ENCODE peak calls at places on chromosomes 11 and 22, in four cellular contexts. H is esophagus squamous epithelium, D is kidney epithelial cell, G is tibial artery. O is an unnamed sample. For H3K36me3, the result is how much of the 10 kb centered on the place peaks cover.

GRCh38 chr11:92687724-92688123 is 281.7 kb upstream of the MTNR1B start:
- DNase-seq in H (no peak), D (no peak), G (no peak), O (no peak)

GRCh38 chr11:35207471-35208403 is 68.8 kb downstream of the CD44 start:
- DNase-seq in H (no peak), D (no peak), G (no peak), O (no peak)

GRCh38 chr11:20962581-20962980 is 293.2 kb downstream of the NELL1 start:
- DNase-seq in H (no peak), D (no peak), G (no peak), O (no peak)

GRCh38 chr22:45202333-45203149 is 38.2 kb downstream of the KIAA0930 start:
- DNase-seq in H (no peak), D (no peak), G (no peak), O (no peak)

GRCh38 chr11:17686185-17686980 is 33.0 kb upstream of the MYOD1 start:
- DNase-seq in H (no peak), D (no peak), G (no peak), O (no peak)

GRCh38 chr11:80727315-80727714 is 1286.5 kb upstream of the TENM4 start:
- DNase-seq in H (no peak), D (no peak), G (no peak), O (no peak)

GRCh38 chr11:10122337-10123197 is 171.5 kb downstream of the SBF2 start:
- DNase-seq in H (no peak), D (peak), G (peak), O (no peak)

GRCh38 chr11:9748361-9748970 is 84.6 kb downstream of the SWAP70 start:
- DNase-seq in H (no peak), D (peak), G (peak), O (peak)

GRCh38 chr22:42920101-42920820 is 63.2 kb upstream of the ARFGAP3 start:
- DNase-seq in H (no peak), D (no peak), G (no peak), O (no peak)

GRCh38 chr11:57499413-57499982 is 16.0 kb downstream of the SLC43A1 start:
- DNase-seq in H (peak), D (peak), G (peak), O (peak)
- H3K4me3 ChIP-seq in H (peak), D (peak), G (peak), O (peak)

DNA sequence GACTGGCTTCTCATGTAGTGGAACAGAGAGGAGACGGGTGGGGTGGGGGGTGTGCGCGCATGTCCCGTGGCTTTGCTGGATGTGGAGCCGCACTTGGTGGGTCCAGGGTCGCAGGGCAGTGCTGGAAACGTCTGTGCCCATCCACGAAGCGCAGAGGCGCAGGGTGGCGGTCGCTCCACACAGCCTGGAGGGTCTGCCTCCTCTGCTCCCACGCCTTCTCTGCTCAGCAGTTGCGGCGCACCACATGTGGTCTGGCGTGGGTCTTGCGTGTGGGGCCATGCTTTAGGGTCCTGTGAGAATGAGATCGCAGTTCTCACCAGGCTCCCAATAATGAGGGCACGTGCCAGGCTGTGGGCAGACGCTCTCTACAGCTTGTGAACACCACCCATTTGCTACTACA is 50.7 kb downstream of the MUC6 start:
- DNase-seq in H (no peak), D (no peak), G (no peak), O (no peak)
- H3K36me3 ChIP-seq in H (half or more), D (under half), G (half or more), O (half or more)

GRCh38 chr22:29184886-29185575 is 20.7 kb upstream of the EMID1 start:
- DNase-seq in H (no peak), D (no peak), G (no peak), O (no peak)
- H3K4me3 ChIP-seq in H (no peak), D (no peak), G (no peak), O (no peak)

DNA sequence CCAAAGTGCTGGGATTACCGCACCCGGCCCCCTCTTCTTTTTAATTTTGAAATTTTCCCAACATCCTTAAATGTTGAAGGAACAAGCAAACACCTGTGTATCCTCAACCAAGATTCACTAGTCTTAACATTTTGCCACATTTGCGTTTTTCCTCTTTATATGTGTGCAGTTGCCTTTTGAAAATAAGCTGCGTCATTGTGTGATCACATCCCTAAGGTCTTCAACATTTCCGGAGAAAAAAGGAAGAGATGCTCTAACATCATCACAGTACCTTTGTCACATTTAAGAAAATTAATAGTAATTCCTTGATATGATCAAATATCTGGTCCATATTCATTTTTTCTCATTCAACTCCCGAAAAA is 7.5 kb downstream of the FADS2 start:
- DNase-seq in H (no peak), D (no peak), G (no peak), O (no peak)
- H3K36me3 ChIP-seq in H (under half), D (under half), G (under half), O (under half)

GRCh38 chr11:60184824-60185511 is 2.1 kb upstream of the MS4A6A start:
- DNase-seq in H (no peak), D (no peak), G (no peak), O (no peak)

GRCh38 chr11:60183595-60184201 is 815 bp upstream of the MS4A6A start:
- DNase-seq in H (no peak), D (no peak), G (peak), O (no peak)

DNA sequence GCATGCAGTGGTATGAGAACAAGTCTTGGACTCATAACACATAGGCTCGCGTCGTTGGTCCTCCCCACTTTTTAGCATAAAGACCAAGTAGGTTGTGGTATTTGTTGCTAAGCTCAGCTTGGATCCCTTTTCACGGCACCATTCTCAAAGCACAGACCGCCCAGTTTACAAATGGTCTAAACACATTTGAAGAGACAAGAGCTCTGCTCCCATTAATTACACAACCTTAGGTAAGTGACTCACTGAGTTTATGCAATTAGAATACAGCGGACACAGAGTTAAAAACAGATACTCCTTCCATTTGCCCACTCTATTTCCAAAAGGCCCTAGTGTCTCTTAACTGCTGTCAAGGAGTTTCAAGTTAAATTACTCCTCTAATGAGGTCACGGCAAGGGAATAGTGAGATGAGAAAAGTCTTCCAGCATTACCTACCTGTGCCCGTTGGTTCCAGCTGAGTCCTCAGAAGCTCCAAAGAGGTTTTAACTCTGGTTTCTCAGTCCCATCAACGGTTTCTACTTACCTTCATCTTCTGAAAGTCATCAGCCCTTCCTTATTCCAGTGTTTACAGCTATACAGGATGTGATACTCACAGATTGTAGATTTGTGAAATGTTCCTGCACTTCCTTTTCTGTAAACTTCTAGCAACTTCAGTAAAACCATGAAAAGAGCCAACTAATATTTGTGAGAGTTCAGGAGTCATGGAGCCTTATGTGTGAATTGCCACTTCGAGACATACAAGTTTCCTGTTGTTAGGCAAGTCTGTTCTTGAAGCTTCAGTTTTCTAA is at the start of gene MS4A6A:
- DNase-seq in H (no peak), D (no peak), G (no peak), O (no peak)
- H3K4me3 ChIP-seq in H (peak), D (no peak), G (peak), O (no peak)

GRCh38 chr11:77387701-77388100 is 86.2 kb downstream of the PAK1 start:
- DNase-seq in H (no peak), D (no peak), G (no peak), O (no peak)
- H3K36me3 ChIP-seq in H (under half), D (under half), G (under half), O (under half)

GRCh38 chr11:107834995-107835394 is 23.6 kb downstream of the SLC35F2 start:
- DNase-seq in H (no peak), D (no peak), G (no peak), O (no peak)

GRCh38 chr11:107840120-107840479 is 18.5 kb downstream of the SLC35F2 start:
- DNase-seq in H (no peak), D (peak), G (peak), O (no peak)

GRCh38 chr11:107830915-107831540 is 27.6 kb downstream of the SLC35F2 start:
- DNase-seq in H (no peak), D (no peak), G (no peak), O (no peak)

DNA sequence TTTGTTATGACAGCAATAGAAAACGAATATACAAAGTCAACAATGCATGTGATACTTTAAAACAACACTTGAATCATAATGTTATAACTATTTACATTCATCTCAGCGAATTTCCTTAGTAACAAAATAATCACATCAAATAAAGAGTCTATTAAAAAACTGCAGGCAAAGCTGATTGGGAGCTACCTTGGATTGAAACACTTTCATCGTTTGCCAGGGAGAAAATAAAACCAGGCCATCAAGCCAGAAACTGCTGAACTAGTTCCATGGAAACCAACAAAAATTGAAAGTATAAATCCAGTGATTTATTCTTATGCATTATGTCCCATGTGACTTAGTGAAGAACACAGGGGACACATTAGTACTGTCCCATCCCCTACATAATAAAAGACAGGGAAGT is 21.8 kb downstream of the SLC35F2 start:
- DNase-seq in H (no peak), D (no peak), G (no peak), O (no peak)
- H3K4me3 ChIP-seq in H (no peak), D (no peak), G (no peak), O (no peak)

GRCh38 chr22:29275819-29276565 is 7.9 kb downstream of the EWSR1 start:
- DNase-seq in H (no peak), D (no peak), G (no peak), O (no peak)

GRCh38 chr22:29275167-29275566 is 7.1 kb downstream of the EWSR1 start:
- DNase-seq in H (no peak), D (no peak), G (no peak), O (no peak)

GRCh38 chr22:29272624-29273023 is 4.6 kb downstream of the EWSR1 start:
- DNase-seq in H (no peak), D (no peak), G (no peak), O (no peak)

DNA sequence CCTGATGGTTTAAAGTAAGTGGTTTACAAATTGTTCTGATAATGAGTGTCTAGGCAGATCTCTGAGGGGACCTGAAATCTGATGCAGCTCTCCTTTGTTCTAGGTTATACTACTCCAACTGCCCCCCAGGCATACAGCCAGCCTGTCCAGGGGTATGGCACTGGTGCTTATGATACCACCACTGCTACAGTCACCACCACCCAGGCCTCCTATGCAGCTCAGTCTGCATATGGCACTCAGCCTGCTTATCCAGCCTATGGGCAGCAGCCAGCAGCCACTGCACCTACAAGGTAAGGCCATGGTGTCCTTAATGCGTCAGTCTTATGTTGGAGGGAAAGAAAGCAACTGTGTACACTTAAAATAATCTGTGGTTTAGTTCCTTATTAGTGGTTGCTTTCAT is 9.9 kb downstream of the EWSR1 start:
- DNase-seq in H (no peak), D (no peak), G (no peak), O (no peak)
- H3K36me3 ChIP-seq in H (half or more), D (under half), G (half or more), O (half or more)

GRCh38 chr22:19889951-19890350 is 35.3 kb upstream of the GNB1L start:
- DNase-seq in H (no peak), D (no peak), G (no peak), O (no peak)

GRCh38 chr22:19892925-19893324 is 38.3 kb upstream of the GNB1L start:
- DNase-seq in H (no peak), D (no peak), G (no peak), O (no peak)

GRCh38 chr22:19890502-19891349 is 36.1 kb upstream of the GNB1L start:
- DNase-seq in H (no peak), D (no peak), G (no peak), O (no peak)

GRCh38 chr22:19892249-19892879 is 37.7 kb upstream of the GNB1L start:
- DNase-seq in H (no peak), D (no peak), G (no peak), O (no peak)

GRCh38 chr22:19891350-19892248 is 36.9 kb upstream of the GNB1L start:
- DNase-seq in H (no peak), D (peak), G (no peak), O (no peak)
- H3K4me3 ChIP-seq in H (peak), D (no peak), G (no peak), O (no peak)

DNA sequence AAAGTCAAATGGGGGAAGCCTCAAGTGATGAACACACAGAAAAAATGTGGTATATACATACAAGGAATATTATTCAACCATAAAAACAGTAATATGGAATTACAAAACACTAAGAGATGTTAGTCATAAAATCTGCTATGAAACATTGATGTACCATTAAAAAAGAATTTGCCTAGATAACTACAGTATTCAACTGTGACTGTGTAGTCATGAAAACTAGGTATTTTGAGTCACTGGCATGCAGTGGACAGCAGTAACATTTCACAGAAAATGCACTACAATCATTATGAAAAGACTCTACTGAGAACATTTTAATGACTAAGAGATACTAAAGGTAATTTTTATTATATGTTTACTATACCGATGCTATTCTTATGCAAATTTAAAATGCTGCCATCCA is 11.7 kb downstream of the ZNF195 start:
- DNase-seq in H (no peak), D (no peak), G (no peak), O (no peak)
- H3K36me3 ChIP-seq in H (under half), D (under half), G (half or more), O (half or more)